ENCODE peak calls at places on chromosomes 13 and 19, in six cellular contexts. O, R, L, Y, U and J are unnamed samples.
A peak's percentile ranks its signal among the peaks of the same experiment; 100 is the strongest.

GRCh38 chr13:101930331-101930730 is 471.5 kb downstream of the FGF14 start:
- DNase-seq in R (no peak), O (no peak), L (no peak), U (no peak), Y (no peak), J (no peak)

GRCh38 chr13:109198585-109198984 is 569.2 kb downstream of the MYO16 start:
- DNase-seq in U (no peak), O (no peak), Y (no peak), R (no peak), L (no peak), J (no peak)

GRCh38 chr13:67369895-67370660 is 139.9 kb upstream of the PCDH9 start:
- DNase-seq in L (no peak), O (no peak), Y (no peak), R (no peak), U (no peak), J (no peak)

GRCh38 chr13:26914624-26915023 is 154.0 kb upstream of the GPR12 start:
- DNase-seq in L (no peak), Y (peak; percentile 9), U (no peak), O (no peak), R (no peak), J (peak; percentile 6)

GRCh38 chr13:80180745-80181144 is 160.2 kb downstream of the SPRY2 start:
- DNase-seq in Y (no peak), O (no peak), L (no peak), R (no peak), U (no peak), J (no peak)

GRCh38 chr13:76808927-76809326 is 77.3 kb downstream of the KCTD12 start:
- DNase-seq in O (no peak), R (no peak), U (no peak), L (no peak), Y (no peak), J (no peak)

GRCh38 chr13:44903596-44903995 is 85.7 kb downstream of the NUFIP1 start:
- DNase-seq in R (no peak), U (peak; percentile 23), L (no peak), Y (no peak), O (no peak), J (no peak)

GRCh38 chr19:53912653-53913052 is 3.6 kb downstream of the CACNG7 start:
- DNase-seq in Y (no peak), U (no peak), O (peak; percentile 94), L (peak; percentile 69), R (no peak), J (no peak)

GRCh38 chr13:46124531-46124966 is 19.7 kb upstream of the CPB2 start:
- DNase-seq in R (no peak), O (no peak), U (no peak), Y (no peak), L (no peak), J (no peak)

GRCh38 chr19:48480151-48480475 is 10.9 kb downstream of the CYTH2 start:
- DNase-seq in L (no peak), O (no peak), Y (no peak), U (no peak), R (no peak), J (no peak)

GRCh38 chr13:112510002-112510780 is 77.8 kb downstream of the TUBGCP3 start:
- DNase-seq in L (peak; percentile 24), U (peak; percentile 71), Y (no peak), R (peak; percentile 52), O (peak; percentile 54), J (peak; percentile 53)

GRCh38 chr19:18380843-18381242 is 5.1 kb upstream of the GDF15 start:
- DNase-seq in L (no peak), Y (no peak), O (no peak), U (no peak), R (no peak), J (no peak)

GRCh38 chr19:3178973-3179738 is 587 bp downstream of the S1PR4 start:
- DNase-seq in L (no peak), R (no peak), O (no peak), U (no peak), Y (no peak), J (no peak)

GRCh38 chr13:21426238-21426637 is 32.9 kb downstream of the ZDHHC20 start:
- DNase-seq in Y (no peak), O (no peak), U (no peak), R (no peak), L (no peak), J (no peak)

GRCh38 chr19:33231511-33231910 is 5.9 kb upstream of the SLC7A10 start:
- DNase-seq in L (no peak), O (no peak), U (no peak), R (no peak), Y (no peak), J (no peak)

GRCh38 chr13:30354481-30355404 is 47.4 kb upstream of the KATNAL1 start:
- DNase-seq in L (no peak), U (no peak), Y (no peak), O (no peak), R (peak; percentile 15), J (no peak)

GRCh38 chr19:3655402-3656072 is 28.9 kb upstream of the CACTIN start:
- DNase-seq in R (no peak), L (no peak), U (no peak), Y (no peak), O (no peak), J (no peak)

GRCh38 chr13:32150239-32150638 is 118.7 kb downstream of the FRY start:
- DNase-seq in U (no peak), O (no peak), L (no peak), Y (no peak), R (no peak), J (no peak)

GRCh38 chr19:27774827-27775226 is 1438.1 kb downstream of the UQCRFS1 start:
- DNase-seq in O (peak; percentile 79), R (peak; percentile 18), L (peak; percentile 35), Y (no peak), U (no peak), J (no peak)

GRCh38 chr19:5904302-5905071 is at the start of gene VMAC:
- DNase-seq in O (peak; percentile 99), Y (peak; percentile 100), L (peak; percentile 99), R (peak; percentile 100), U (peak; percentile 100), J (peak; percentile 100)

GRCh38 chr19:41551711-41552110 is 24.3 kb upstream of the CEACAM21 start:
- DNase-seq in L (no peak), O (no peak), R (no peak), U (no peak), Y (no peak), J (no peak)

GRCh38 chr13:73073050-73073449 is 14.2 kb downstream of the KLF5 start:
- DNase-seq in R (no peak), Y (no peak), U (no peak), O (no peak), L (no peak), J (no peak)

GRCh38 chr19:13964776-13965175 is 12.5 kb downstream of the DCAF15 start:
- DNase-seq in Y (no peak), U (no peak), L (no peak), R (no peak), O (no peak), J (no peak)

GRCh38 chr19:54668353-54668752 is 5.6 kb downstream of the LILRB4 start:
- DNase-seq in U (no peak), O (no peak), L (no peak), Y (no peak), R (no peak), J (no peak)

GRCh38 chr13:50198508-50198907 is 183.3 kb downstream of the KCNRG start:
- DNase-seq in L (no peak), Y (no peak), R (no peak), U (no peak), O (no peak), J (no peak)

GRCh38 chr13:21567714-21568113 is 36.3 kb downstream of the MICU2 start:
- DNase-seq in U (no peak), L (peak; percentile 70), Y (no peak), R (no peak), O (no peak), J (no peak)

GRCh38 chr13:66915596-66916185 is 314.4 kb downstream of the PCDH9 start:
- DNase-seq in Y (no peak), U (no peak), R (no peak), O (no peak), L (no peak), J (no peak)

DNA sequence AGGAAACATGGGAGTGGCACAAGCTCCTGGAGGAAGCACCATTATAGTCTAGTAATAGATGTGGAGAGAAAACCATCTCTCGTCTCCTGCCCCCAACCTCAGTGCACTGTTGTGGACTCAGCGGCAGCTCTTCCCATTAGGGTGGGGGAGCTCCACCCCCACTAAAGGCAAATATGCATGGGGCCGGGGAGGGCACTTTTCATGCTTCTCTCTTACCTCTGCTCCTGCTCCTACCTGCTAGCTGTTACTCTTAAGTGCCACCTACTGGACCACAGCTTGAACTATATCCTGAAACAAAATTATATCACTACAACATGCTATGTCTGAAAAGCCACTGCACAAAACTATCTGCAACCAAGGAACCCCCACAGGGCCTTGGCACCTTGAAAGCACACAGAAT is 112.6 kb upstream of the DACH1 start:
- DNase-seq in U (no peak), O (peak; percentile 49), L (no peak), Y (no peak), R (peak; percentile 4), J (peak; percentile 6)
- TF ChIP-seq ZNF274 in U (no peak), O (no peak), L (no peak), Y (no peak), R (no peak), J (no peak)

GRCh38 chr13:38787550-38787949 is 100.7 kb downstream of the FREM2 start:
- DNase-seq in R (no peak), U (no peak), L (no peak), Y (no peak), O (no peak), J (no peak)

GRCh38 chr13:38781539-38781938 is 94.7 kb downstream of the FREM2 start:
- DNase-seq in Y (no peak), U (no peak), L (no peak), R (no peak), O (no peak), J (no peak)

GRCh38 chr13:38785490-38785889 is 98.6 kb downstream of the FREM2 start:
- DNase-seq in O (no peak), L (no peak), R (no peak), U (no peak), Y (no peak), J (no peak)

GRCh38 chr13:38783992-38784875 is 97.4 kb downstream of the FREM2 start:
- DNase-seq in R (no peak), L (no peak), O (no peak), Y (no peak), U (no peak), J (no peak)

GRCh38 chr13:38785047-38785446 is 98.2 kb downstream of the FREM2 start:
- DNase-seq in R (no peak), U (no peak), Y (no peak), L (no peak), O (no peak), J (no peak)
- TF ChIP-seq ZNF274 in R (no peak), U (no peak), Y (no peak), L (no peak), O (no peak), J (no peak)

GRCh38 chr13:87311165-87311564 is 360.0 kb upstream of the SLITRK5 start:
- DNase-seq in L (no peak), Y (no peak), R (no peak), U (no peak), O (no peak), J (no peak)
- TF ChIP-seq ZNF274 in L (no peak), Y (no peak), R (no peak), U (no peak), O (no peak), J (no peak)

DNA sequence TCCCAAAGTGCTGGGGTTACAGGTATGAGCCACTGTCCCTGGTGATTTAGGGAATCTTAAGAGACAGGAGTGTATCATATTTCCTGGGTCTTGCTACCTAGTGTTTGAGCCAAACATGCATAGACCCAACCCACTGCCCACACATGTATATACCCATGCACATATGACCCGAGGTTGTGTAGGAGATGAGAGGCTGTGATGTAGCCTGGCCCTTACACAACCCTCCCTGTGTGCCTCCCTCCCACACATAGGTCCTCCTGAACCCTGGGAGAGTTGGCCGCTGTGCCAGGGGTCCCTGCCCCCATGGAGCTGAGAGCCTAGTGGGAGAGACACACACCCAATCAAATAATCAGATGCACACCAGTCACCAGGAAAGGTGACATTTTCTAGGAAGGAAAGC is 365.9 kb downstream of the ZNF536 start:
- DNase-seq in Y (no peak), U (no peak), R (no peak), L (no peak), O (no peak), J (no peak)
- TF ChIP-seq ZNF274 in Y (no peak), U (no peak), R (no peak), L (no peak), O (no peak), J (no peak)